ENCODE peak calls at places on chromosomes 6 and 20, in nine cellular contexts. One of them, this sample, is unnamed. For H3K36me3 and H3K9me3, the result is how much of the 10 kb centered on the place peaks cover.

GRCh38 chr20:13054011-13054410 is 45.2 kb downstream of the SPTLC3 start:
- DNase-seq in heart right ventricle: no peak
- DNase-seq in ascending aorta: no peak
- DNase-seq in fibroblast of lung: peak
- DNase-seq in mesenchymal stem cell: no peak
- DNase-seq in psoas muscle: no peak
- DNase-seq in H1: no peak
- DNase-seq in tibial artery: no peak
- DNase-seq in astrocyte: peak
- DNase-seq in this sample: no peak

GRCh38 chr6:144150673-144151009 is 324 bp downstream of the STX11 start:
- DNase-seq in heart right ventricle: peak
- DNase-seq in ascending aorta: no peak
- DNase-seq in fibroblast of lung: peak
- DNase-seq in mesenchymal stem cell: peak
- DNase-seq in psoas muscle: peak
- DNase-seq in H1: no peak
- DNase-seq in tibial artery: no peak
- DNase-seq in astrocyte: no peak
- DNase-seq in this sample: no peak

GRCh38 chr6:56458324-56458884 is 184.3 kb downstream of the DST start:
- DNase-seq in heart right ventricle: no peak
- DNase-seq in ascending aorta: no peak
- DNase-seq in fibroblast of lung: no peak
- DNase-seq in mesenchymal stem cell: no peak
- DNase-seq in psoas muscle: no peak
- DNase-seq in H1: no peak
- DNase-seq in tibial artery: no peak
- DNase-seq in astrocyte: no peak
- DNase-seq in this sample: no peak

GRCh38 chr20:10408427-10408826 is 25.6 kb downstream of the MKKS start:
- DNase-seq in heart right ventricle: no peak
- DNase-seq in ascending aorta: no peak
- DNase-seq in fibroblast of lung: no peak
- DNase-seq in mesenchymal stem cell: no peak
- DNase-seq in psoas muscle: no peak
- DNase-seq in H1: no peak
- DNase-seq in tibial artery: no peak
- DNase-seq in astrocyte: no peak
- DNase-seq in this sample: no peak

GRCh38 chr6:31822038-31822821 is 5.3 kb upstream of the HSPA1B start:
- DNase-seq in heart right ventricle: peak
- DNase-seq in ascending aorta: peak
- DNase-seq in fibroblast of lung: peak
- DNase-seq in mesenchymal stem cell: peak
- DNase-seq in psoas muscle: peak
- DNase-seq in H1: peak
- DNase-seq in tibial artery: peak
- DNase-seq in astrocyte: peak
- DNase-seq in this sample: peak

GRCh38 chr6:127282184-127282583 is 15.5 kb downstream of the RNF146 start:
- DNase-seq in heart right ventricle: no peak
- DNase-seq in ascending aorta: no peak
- DNase-seq in fibroblast of lung: no peak
- DNase-seq in mesenchymal stem cell: no peak
- DNase-seq in psoas muscle: no peak
- DNase-seq in H1: no peak
- DNase-seq in tibial artery: no peak
- DNase-seq in astrocyte: no peak
- DNase-seq in this sample: no peak

GRCh38 chr6:137271245-137272183 is 52.3 kb upstream of the IFNGR1 start:
- DNase-seq in heart right ventricle: no peak
- DNase-seq in ascending aorta: no peak
- DNase-seq in fibroblast of lung: peak
- DNase-seq in mesenchymal stem cell: peak
- DNase-seq in psoas muscle: no peak
- DNase-seq in H1: no peak
- DNase-seq in tibial artery: no peak
- DNase-seq in astrocyte: peak
- DNase-seq in this sample: no peak

GRCh38 chr20:15632680-15633079 is 940.6 kb downstream of the KIF16B start:
- DNase-seq in heart right ventricle: no peak
- DNase-seq in ascending aorta: no peak
- DNase-seq in fibroblast of lung: no peak
- DNase-seq in mesenchymal stem cell: no peak
- DNase-seq in psoas muscle: no peak
- DNase-seq in H1: no peak
- DNase-seq in tibial artery: no peak
- DNase-seq in astrocyte: no peak
- DNase-seq in this sample: no peak

GRCh38 chr20:5116875-5117274 is 2.9 kb downstream of the PCNA start:
- DNase-seq in heart right ventricle: no peak
- DNase-seq in ascending aorta: no peak
- DNase-seq in fibroblast of lung: no peak
- DNase-seq in mesenchymal stem cell: no peak
- DNase-seq in psoas muscle: no peak
- DNase-seq in H1: no peak
- DNase-seq in tibial artery: no peak
- DNase-seq in astrocyte: no peak
- DNase-seq in this sample: no peak

GRCh38 chr20:5118220-5119142 is 1.3 kb downstream of the PCNA start:
- DNase-seq in heart right ventricle: no peak
- DNase-seq in ascending aorta: no peak
- DNase-seq in fibroblast of lung: peak
- DNase-seq in mesenchymal stem cell: peak
- DNase-seq in psoas muscle: no peak
- DNase-seq in H1: no peak
- DNase-seq in tibial artery: no peak
- DNase-seq in astrocyte: no peak
- DNase-seq in this sample: no peak

GRCh38 chr20:5113615-5113986 is 6.2 kb downstream of the PCNA start:
- DNase-seq in heart right ventricle: no peak
- DNase-seq in ascending aorta: no peak
- DNase-seq in fibroblast of lung: no peak
- DNase-seq in mesenchymal stem cell: no peak
- DNase-seq in psoas muscle: no peak
- DNase-seq in H1: no peak
- DNase-seq in tibial artery: no peak
- DNase-seq in astrocyte: no peak
- DNase-seq in this sample: no peak

GRCh38 chr20:5119143-5119434 is 669 bp downstream of the PCNA start:
- DNase-seq in heart right ventricle: no peak
- DNase-seq in ascending aorta: no peak
- DNase-seq in fibroblast of lung: no peak
- DNase-seq in mesenchymal stem cell: no peak
- DNase-seq in psoas muscle: no peak
- DNase-seq in H1: no peak
- DNase-seq in tibial artery: no peak
- DNase-seq in astrocyte: no peak
- DNase-seq in this sample: no peak

DNA sequence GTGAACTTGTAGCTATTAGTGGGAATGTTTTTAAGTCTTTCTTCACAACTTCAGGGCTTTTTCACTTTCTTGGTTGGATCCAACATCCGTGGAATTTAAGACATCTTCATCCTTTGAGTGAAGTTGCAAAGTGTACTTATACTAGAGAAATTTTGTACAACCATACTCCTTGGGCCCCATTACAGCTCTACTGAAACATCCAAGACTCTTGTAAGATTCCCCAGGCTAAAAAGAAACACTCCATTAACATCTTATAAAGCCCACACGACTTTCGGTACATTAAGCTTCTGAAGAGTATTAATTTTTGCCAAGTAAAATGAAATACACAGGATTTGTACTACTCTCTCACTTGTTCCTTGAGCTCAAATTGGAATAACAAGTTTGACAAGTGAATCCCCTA is 5.4 kb downstream of the PCNA start:
- DNase-seq in heart right ventricle: no peak
- DNase-seq in ascending aorta: no peak
- DNase-seq in fibroblast of lung: no peak
- DNase-seq in mesenchymal stem cell: no peak
- DNase-seq in psoas muscle: no peak
- DNase-seq in H1: no peak
- DNase-seq in tibial artery: no peak
- DNase-seq in astrocyte: no peak
- DNase-seq in this sample: no peak
- H3K36me3 ChIP-seq in heart right ventricle: half or more
- H3K36me3 ChIP-seq in ascending aorta: under half
- H3K36me3 ChIP-seq in fibroblast of lung: under half
- H3K36me3 ChIP-seq in mesenchymal stem cell: half or more
- H3K36me3 ChIP-seq in psoas muscle: half or more
- H3K36me3 ChIP-seq in H1: under half
- H3K36me3 ChIP-seq in tibial artery: under half
- H3K36me3 ChIP-seq in astrocyte: under half
- H3K36me3 ChIP-seq in this sample: half or more

GRCh38 chr20:30486103-30486478 is 771.4 kb upstream of the DEFB115 start:
- DNase-seq in heart right ventricle: no peak
- DNase-seq in ascending aorta: no peak
- DNase-seq in fibroblast of lung: peak
- DNase-seq in mesenchymal stem cell: no peak
- DNase-seq in psoas muscle: no peak
- DNase-seq in H1: peak
- DNase-seq in tibial artery: no peak
- DNase-seq in astrocyte: peak
- DNase-seq in this sample: no peak

GRCh38 chr20:30487947-30488926 is 769.2 kb upstream of the DEFB115 start:
- DNase-seq in heart right ventricle: no peak
- DNase-seq in ascending aorta: no peak
- DNase-seq in fibroblast of lung: no peak
- DNase-seq in mesenchymal stem cell: no peak
- DNase-seq in psoas muscle: no peak
- DNase-seq in H1: peak
- DNase-seq in tibial artery: no peak
- DNase-seq in astrocyte: no peak
- DNase-seq in this sample: no peak

GRCh38 chr20:30484749-30485070 is 772.8 kb upstream of the DEFB115 start:
- DNase-seq in heart right ventricle: no peak
- DNase-seq in ascending aorta: no peak
- DNase-seq in fibroblast of lung: no peak
- DNase-seq in mesenchymal stem cell: no peak
- DNase-seq in psoas muscle: no peak
- DNase-seq in H1: no peak
- DNase-seq in tibial artery: no peak
- DNase-seq in astrocyte: no peak
- DNase-seq in this sample: no peak

GRCh38 chr20:30485331-30486102 is 771.9 kb upstream of the DEFB115 start:
- DNase-seq in heart right ventricle: no peak
- DNase-seq in ascending aorta: no peak
- DNase-seq in fibroblast of lung: no peak
- DNase-seq in mesenchymal stem cell: no peak
- DNase-seq in psoas muscle: no peak
- DNase-seq in H1: peak
- DNase-seq in tibial artery: no peak
- DNase-seq in astrocyte: no peak
- DNase-seq in this sample: no peak

DNA sequence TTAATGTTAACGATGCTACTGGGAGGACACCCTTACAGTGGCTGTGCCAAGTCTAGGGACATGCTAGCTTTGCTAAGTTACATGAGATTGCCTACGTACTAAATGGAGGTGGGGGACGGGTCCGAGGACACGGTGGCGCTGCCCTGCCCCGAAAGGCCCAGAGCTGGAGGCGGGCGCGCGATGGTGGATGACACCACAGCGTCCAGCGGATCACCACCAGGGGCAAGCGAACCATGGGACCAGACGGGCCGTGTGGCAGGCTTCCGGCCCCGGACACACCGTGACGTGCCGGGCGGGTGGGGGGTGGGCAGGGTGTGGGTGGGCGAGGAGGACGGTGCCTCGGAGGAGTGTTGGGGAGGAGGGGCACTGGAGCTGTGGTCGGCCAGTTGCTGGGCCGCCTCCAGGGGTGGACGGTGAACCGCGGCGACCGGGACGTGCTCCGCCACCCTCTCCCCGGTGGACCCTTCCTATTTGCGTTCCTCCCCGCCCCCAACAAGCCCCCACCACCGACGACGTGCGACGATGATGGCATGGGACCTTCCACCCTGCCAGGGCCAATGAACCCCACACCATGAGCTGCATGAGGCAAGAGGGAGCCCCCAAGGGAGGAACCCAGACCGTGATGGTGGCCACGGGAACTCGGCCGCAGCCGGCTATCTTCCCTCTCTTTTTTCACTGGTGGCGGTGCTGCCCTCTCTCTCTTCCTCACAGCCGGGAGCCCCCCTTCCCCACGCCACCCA is 773.3 kb upstream of the DEFB115 start:
- DNase-seq in heart right ventricle: no peak
- DNase-seq in ascending aorta: no peak
- DNase-seq in fibroblast of lung: no peak
- DNase-seq in mesenchymal stem cell: no peak
- DNase-seq in psoas muscle: no peak
- DNase-seq in H1: peak
- DNase-seq in tibial artery: no peak
- DNase-seq in astrocyte: no peak
- DNase-seq in this sample: no peak
- H3K9me3 ChIP-seq in heart right ventricle: under half
- H3K9me3 ChIP-seq in ascending aorta: under half
- H3K9me3 ChIP-seq in fibroblast of lung: under half
- H3K9me3 ChIP-seq in mesenchymal stem cell: under half
- H3K9me3 ChIP-seq in psoas muscle: under half
- H3K9me3 ChIP-seq in H1: under half
- H3K9me3 ChIP-seq in tibial artery: under half
- H3K9me3 ChIP-seq in astrocyte: under half
- H3K9me3 ChIP-seq in this sample: half or more

GRCh38 chr20:34526466-34526865 is 10.2 kb downstream of the DYNLRB1 start:
- DNase-seq in heart right ventricle: no peak
- DNase-seq in ascending aorta: no peak
- DNase-seq in fibroblast of lung: peak
- DNase-seq in mesenchymal stem cell: peak
- DNase-seq in psoas muscle: no peak
- DNase-seq in H1: no peak
- DNase-seq in tibial artery: peak
- DNase-seq in astrocyte: no peak
- DNase-seq in this sample: no peak

GRCh38 chr20:34529742-34530141 is 13.5 kb downstream of the DYNLRB1 start:
- DNase-seq in heart right ventricle: no peak
- DNase-seq in ascending aorta: no peak
- DNase-seq in fibroblast of lung: no peak
- DNase-seq in mesenchymal stem cell: no peak
- DNase-seq in psoas muscle: no peak
- DNase-seq in H1: no peak
- DNase-seq in tibial artery: peak
- DNase-seq in astrocyte: no peak
- DNase-seq in this sample: no peak

GRCh38 chr20:34527016-34527415 is 10.8 kb downstream of the DYNLRB1 start:
- DNase-seq in heart right ventricle: no peak
- DNase-seq in ascending aorta: no peak
- DNase-seq in fibroblast of lung: no peak
- DNase-seq in mesenchymal stem cell: no peak
- DNase-seq in psoas muscle: no peak
- DNase-seq in H1: no peak
- DNase-seq in tibial artery: peak
- DNase-seq in astrocyte: no peak
- DNase-seq in this sample: no peak

GRCh38 chr20:34530342-34530741 is 14.1 kb downstream of the DYNLRB1 start:
- DNase-seq in heart right ventricle: no peak
- DNase-seq in ascending aorta: no peak
- DNase-seq in fibroblast of lung: no peak
- DNase-seq in mesenchymal stem cell: no peak
- DNase-seq in psoas muscle: no peak
- DNase-seq in H1: no peak
- DNase-seq in tibial artery: peak
- DNase-seq in astrocyte: no peak
- DNase-seq in this sample: no peak

GRCh38 chr20:34528921-34529297 is 12.7 kb downstream of the DYNLRB1 start:
- DNase-seq in heart right ventricle: peak
- DNase-seq in ascending aorta: no peak
- DNase-seq in fibroblast of lung: no peak
- DNase-seq in mesenchymal stem cell: no peak
- DNase-seq in psoas muscle: no peak
- DNase-seq in H1: no peak
- DNase-seq in tibial artery: peak
- DNase-seq in astrocyte: no peak
- DNase-seq in this sample: peak
- H3K36me3 ChIP-seq in heart right ventricle: half or more
- H3K36me3 ChIP-seq in ascending aorta: half or more
- H3K36me3 ChIP-seq in fibroblast of lung: under half
- H3K36me3 ChIP-seq in mesenchymal stem cell: half or more
- H3K36me3 ChIP-seq in psoas muscle: half or more
- H3K36me3 ChIP-seq in H1: under half
- H3K36me3 ChIP-seq in tibial artery: half or more
- H3K36me3 ChIP-seq in astrocyte: half or more
- H3K36me3 ChIP-seq in this sample: half or more

GRCh38 chr6:164695896-164696295 is 613.5 kb downstream of the C6orf118 start:
- DNase-seq in heart right ventricle: no peak
- DNase-seq in ascending aorta: no peak
- DNase-seq in fibroblast of lung: no peak
- DNase-seq in mesenchymal stem cell: no peak
- DNase-seq in psoas muscle: no peak
- DNase-seq in H1: no peak
- DNase-seq in tibial artery: no peak
- DNase-seq in astrocyte: no peak
- DNase-seq in this sample: no peak
- H3K9me3 ChIP-seq in heart right ventricle: under half
- H3K9me3 ChIP-seq in ascending aorta: under half
- H3K9me3 ChIP-seq in fibroblast of lung: under half
- H3K9me3 ChIP-seq in mesenchymal stem cell: under half
- H3K9me3 ChIP-seq in psoas muscle: under half
- H3K9me3 ChIP-seq in H1: under half
- H3K9me3 ChIP-seq in tibial artery: under half
- H3K9me3 ChIP-seq in astrocyte: under half
- H3K9me3 ChIP-seq in this sample: under half

This sample was measured in stomach.